ENCODE peak calls at places on chromosomes 3 and 15, in five cellular contexts. One of them, this sample, is unnamed.

GRCh38 chr3:97439373-97439772 is 325.2 kb upstream of the ARL6 start:
- DNase-seq in right atrium auricular region: no peak
- DNase-seq in HepG2: no peak
- DNase-seq in nephron progenitor cell: no peak
- DNase-seq in fibroblast of mammary gland: no peak
- DNase-seq in this sample: no peak

GRCh38 chr3:140378571-140379340 is 299.1 kb upstream of the TRIM42 start:
- DNase-seq in right atrium auricular region: no peak
- DNase-seq in HepG2: no peak
- DNase-seq in fibroblast of mammary gland: peak; percentile 48
- DNase-seq in nephron progenitor cell: no peak
- DNase-seq in this sample: no peak

GRCh38 chr3:183507551-183507950 is 48.0 kb downstream of the KLHL6 start:
- DNase-seq in right atrium auricular region: no peak
- DNase-seq in fibroblast of mammary gland: no peak
- DNase-seq in HepG2: no peak
- DNase-seq in nephron progenitor cell: no peak
- DNase-seq in this sample: no peak

GRCh38 chr3:6168242-6168641 is 692.7 kb upstream of the GRM7 start:
- DNase-seq in HepG2: no peak
- DNase-seq in nephron progenitor cell: no peak
- DNase-seq in fibroblast of mammary gland: no peak
- DNase-seq in right atrium auricular region: no peak
- DNase-seq in this sample: no peak

GRCh38 chr3:150798122-150798618 is 35.2 kb upstream of the SIAH2 start:
- DNase-seq in HepG2: peak; percentile 49
- DNase-seq in right atrium auricular region: no peak
- DNase-seq in fibroblast of mammary gland: no peak
- DNase-seq in nephron progenitor cell: peak; percentile 40
- DNase-seq in this sample: no peak

GRCh38 chr3:28348286-28348636 is 260 bp upstream of the ZCWPW2 start:
- DNase-seq in fibroblast of mammary gland: peak; percentile 95
- DNase-seq in right atrium auricular region: peak; percentile 95
- DNase-seq in HepG2: no peak
- DNase-seq in nephron progenitor cell: no peak
- DNase-seq in this sample: no peak

GRCh38 chr3:146166450-146167222 is 5.7 kb upstream of the PLOD2 start:
- DNase-seq in fibroblast of mammary gland: peak; percentile 97
- DNase-seq in HepG2: peak; percentile 58
- DNase-seq in right atrium auricular region: no peak
- DNase-seq in nephron progenitor cell: no peak
- DNase-seq in this sample: no peak

GRCh38 chr3:186360779-186361178 is 1.3 kb downstream of the DGKG start:
- DNase-seq in right atrium auricular region: peak; percentile 52
- DNase-seq in HepG2: no peak
- DNase-seq in nephron progenitor cell: peak; percentile 68
- DNase-seq in fibroblast of mammary gland: no peak
- DNase-seq in this sample: no peak

GRCh38 chr3:129577925-129578742 is 28.3 kb downstream of the PLXND1 start:
- DNase-seq in right atrium auricular region: no peak
- DNase-seq in fibroblast of mammary gland: no peak
- DNase-seq in HepG2: no peak
- DNase-seq in nephron progenitor cell: no peak
- DNase-seq in this sample: no peak

GRCh38 chr15:45117327-45118130 is 3.4 kb downstream of the DUOXA2 start:
- DNase-seq in fibroblast of mammary gland: no peak
- DNase-seq in nephron progenitor cell: no peak
- DNase-seq in HepG2: no peak
- DNase-seq in right atrium auricular region: no peak
- DNase-seq in this sample: peak; percentile 86

GRCh38 chr15:45118996-45119395 is 4.9 kb downstream of the DUOXA2 start:
- DNase-seq in right atrium auricular region: no peak
- DNase-seq in nephron progenitor cell: no peak
- DNase-seq in HepG2: no peak
- DNase-seq in fibroblast of mammary gland: no peak
- DNase-seq in this sample: no peak

GRCh38 chr15:45116482-45117326 is 2.6 kb downstream of the DUOXA2 start:
- DNase-seq in HepG2: no peak
- DNase-seq in fibroblast of mammary gland: no peak
- DNase-seq in right atrium auricular region: no peak
- DNase-seq in nephron progenitor cell: no peak
- DNase-seq in this sample: peak; percentile 87

GRCh38 chr15:45116006-45116481 is 1.9 kb downstream of the DUOXA2 start:
- DNase-seq in nephron progenitor cell: no peak
- DNase-seq in right atrium auricular region: no peak
- DNase-seq in fibroblast of mammary gland: no peak
- DNase-seq in HepG2: no peak
- DNase-seq in this sample: no peak

DNA sequence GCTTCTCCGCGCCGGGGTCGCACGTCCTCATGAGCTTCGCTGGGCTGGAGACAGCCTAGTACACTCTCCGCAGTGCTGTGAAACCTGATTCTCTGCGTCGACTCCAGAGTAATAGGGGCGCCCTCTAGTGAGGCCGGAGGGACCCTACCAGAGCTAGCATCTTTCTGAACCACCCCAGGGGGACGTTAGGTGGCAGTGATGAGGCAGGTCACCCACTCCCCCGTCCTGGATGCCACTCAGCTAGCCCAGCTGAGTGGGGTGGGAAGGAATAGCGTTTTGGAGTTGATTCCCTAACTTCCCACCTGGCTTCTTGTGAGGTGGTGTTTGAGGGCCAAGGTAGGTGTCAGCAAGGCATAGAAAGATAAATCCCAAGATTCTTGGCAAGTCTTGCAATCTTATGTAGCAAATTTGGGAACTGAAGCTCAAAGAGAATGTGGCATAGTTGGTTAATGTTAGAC is 4.0 kb downstream of the DUOXA2 start:
- DNase-seq in HepG2: peak; percentile 85
- DNase-seq in right atrium auricular region: peak; percentile 87
- DNase-seq in nephron progenitor cell: peak; percentile 91
- DNase-seq in fibroblast of mammary gland: peak; percentile 86
- DNase-seq in this sample: peak; percentile 92
- TF ChIP-seq CTCF in HepG2: peak; percentile 99
- TF ChIP-seq CTCF in right atrium auricular region: peak; percentile 97
- TF ChIP-seq CTCF in nephron progenitor cell: peak; percentile 99
- TF ChIP-seq CTCF in fibroblast of mammary gland: peak; percentile 100
- TF ChIP-seq CTCF in this sample: peak; percentile 100

GRCh38 chr3:180332608-180333007 is 269.4 kb upstream of the TTC14 start:
- DNase-seq in right atrium auricular region: no peak
- DNase-seq in HepG2: no peak
- DNase-seq in fibroblast of mammary gland: no peak
- DNase-seq in nephron progenitor cell: no peak
- DNase-seq in this sample: no peak

GRCh38 chr3:180330440-180330839 is 271.5 kb upstream of the TTC14 start:
- DNase-seq in fibroblast of mammary gland: no peak
- DNase-seq in nephron progenitor cell: no peak
- DNase-seq in right atrium auricular region: no peak
- DNase-seq in HepG2: no peak
- DNase-seq in this sample: no peak

GRCh38 chr3:180340395-180340794 is 261.6 kb upstream of the TTC14 start:
- DNase-seq in right atrium auricular region: no peak
- DNase-seq in nephron progenitor cell: no peak
- DNase-seq in fibroblast of mammary gland: no peak
- DNase-seq in HepG2: no peak
- DNase-seq in this sample: no peak

GRCh38 chr3:180329847-180330246 is 272.1 kb upstream of the TTC14 start:
- DNase-seq in right atrium auricular region: no peak
- DNase-seq in nephron progenitor cell: no peak
- DNase-seq in HepG2: no peak
- DNase-seq in fibroblast of mammary gland: no peak
- DNase-seq in this sample: no peak

DNA sequence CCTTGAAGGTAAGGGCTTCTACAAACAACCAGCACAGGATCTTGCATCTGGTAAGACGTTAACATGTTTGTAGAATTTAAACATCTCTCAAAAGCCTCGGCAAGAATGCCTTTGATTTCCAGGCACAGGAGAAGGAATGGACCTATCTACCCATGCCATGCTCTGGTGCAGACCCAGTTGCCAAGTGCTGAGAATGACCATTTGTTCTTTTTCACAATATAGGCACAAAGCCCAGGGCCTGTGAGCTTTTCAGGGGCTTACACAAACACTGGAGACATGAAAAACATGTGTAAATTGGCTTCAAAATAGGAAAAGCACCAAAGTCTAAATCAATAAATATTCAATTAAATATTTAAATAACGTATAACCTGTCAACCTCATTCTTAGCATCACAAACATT is 266.9 kb upstream of the TTC14 start:
- DNase-seq in nephron progenitor cell: no peak
- DNase-seq in right atrium auricular region: no peak
- DNase-seq in fibroblast of mammary gland: no peak
- DNase-seq in HepG2: no peak
- DNase-seq in this sample: no peak
- TF ChIP-seq CTCF in nephron progenitor cell: no peak
- TF ChIP-seq CTCF in right atrium auricular region: no peak
- TF ChIP-seq CTCF in fibroblast of mammary gland: no peak
- TF ChIP-seq CTCF in HepG2: no peak
- TF ChIP-seq CTCF in this sample: no peak

GRCh38 chr3:102449930-102450329 is 15.1 kb downstream of the ZPLD1 start:
- DNase-seq in right atrium auricular region: no peak
- DNase-seq in HepG2: no peak
- DNase-seq in nephron progenitor cell: no peak
- DNase-seq in fibroblast of mammary gland: no peak
- DNase-seq in this sample: no peak
- TF ChIP-seq CTCF in right atrium auricular region: no peak
- TF ChIP-seq CTCF in HepG2: no peak
- TF ChIP-seq CTCF in nephron progenitor cell: no peak
- TF ChIP-seq CTCF in fibroblast of mammary gland: no peak
- TF ChIP-seq CTCF in this sample: no peak

GRCh38 chr3:122258757-122259371 is 66.2 kb upstream of the CSTA start:
- DNase-seq in right atrium auricular region: peak; percentile 74
- DNase-seq in HepG2: peak; percentile 48
- DNase-seq in nephron progenitor cell: peak; percentile 70
- DNase-seq in fibroblast of mammary gland: peak; percentile 60
- DNase-seq in this sample: no peak
- TF ChIP-seq CTCF in right atrium auricular region: peak; percentile 72
- TF ChIP-seq CTCF in HepG2: peak; percentile 86
- TF ChIP-seq CTCF in nephron progenitor cell: peak; percentile 59
- TF ChIP-seq CTCF in fibroblast of mammary gland: peak; percentile 65
- TF ChIP-seq CTCF in this sample: peak; percentile 78

DNA sequence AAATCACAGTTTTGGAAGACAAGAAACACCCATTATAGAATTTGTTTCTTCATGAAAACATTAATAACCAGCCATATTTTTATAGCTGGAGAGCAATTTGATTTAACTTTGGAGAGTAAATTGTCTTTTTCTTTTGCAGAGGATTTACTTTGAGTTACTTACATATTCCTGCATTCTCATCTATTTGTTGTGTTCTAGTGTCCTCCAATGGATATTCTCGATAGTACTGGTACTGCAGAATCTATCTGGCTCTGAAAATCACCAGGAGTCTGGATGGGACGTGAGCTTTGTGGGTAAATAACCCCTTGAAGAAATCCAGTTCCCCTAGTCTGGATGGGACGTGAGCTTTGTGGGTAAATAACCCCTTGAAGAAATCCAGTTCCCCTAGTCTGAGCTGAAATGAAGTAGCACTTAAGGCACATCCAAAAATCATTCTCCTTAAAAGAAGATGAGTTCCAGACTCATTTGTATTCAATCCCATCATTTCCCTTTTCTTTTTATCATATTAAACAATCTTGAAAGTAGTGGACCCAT is 294.1 kb upstream of the UBE2E2 start:
- DNase-seq in fibroblast of mammary gland: no peak
- DNase-seq in nephron progenitor cell: no peak
- DNase-seq in right atrium auricular region: no peak
- DNase-seq in HepG2: no peak
- DNase-seq in this sample: no peak
- TF ChIP-seq CTCF in fibroblast of mammary gland: no peak
- TF ChIP-seq CTCF in nephron progenitor cell: no peak
- TF ChIP-seq CTCF in right atrium auricular region: no peak
- TF ChIP-seq CTCF in HepG2: no peak
- TF ChIP-seq CTCF in this sample: peak; percentile 52

GRCh38 chr3:114299925-114300624 is 6.2 kb downstream of the TIGIT start:
- DNase-seq in fibroblast of mammary gland: no peak
- DNase-seq in right atrium auricular region: no peak
- DNase-seq in HepG2: no peak
- DNase-seq in nephron progenitor cell: no peak
- DNase-seq in this sample: no peak

GRCh38 chr3:114293846-114294245 is at the start of gene TIGIT:
- DNase-seq in HepG2: no peak
- DNase-seq in right atrium auricular region: no peak
- DNase-seq in fibroblast of mammary gland: no peak
- DNase-seq in nephron progenitor cell: no peak
- DNase-seq in this sample: no peak

GRCh38 chr3:114299421-114299820 is 5.6 kb downstream of the TIGIT start:
- DNase-seq in HepG2: peak; percentile 40
- DNase-seq in right atrium auricular region: no peak
- DNase-seq in nephron progenitor cell: peak; percentile 11
- DNase-seq in fibroblast of mammary gland: peak; percentile 12
- DNase-seq in this sample: no peak

GRCh38 chr3:114290911-114291901 is 2.6 kb upstream of the TIGIT start:
- DNase-seq in right atrium auricular region: no peak
- DNase-seq in nephron progenitor cell: peak; percentile 86
- DNase-seq in fibroblast of mammary gland: peak; percentile 41
- DNase-seq in HepG2: peak; percentile 54
- DNase-seq in this sample: no peak

GRCh38 chr3:114294940-114295480 is 1.2 kb downstream of the TIGIT start:
- DNase-seq in right atrium auricular region: no peak
- DNase-seq in HepG2: no peak
- DNase-seq in fibroblast of mammary gland: no peak
- DNase-seq in nephron progenitor cell: no peak
- DNase-seq in this sample: no peak
- TF ChIP-seq CTCF in right atrium auricular region: no peak
- TF ChIP-seq CTCF in HepG2: no peak
- TF ChIP-seq CTCF in fibroblast of mammary gland: no peak
- TF ChIP-seq CTCF in nephron progenitor cell: no peak
- TF ChIP-seq CTCF in this sample: no peak

GRCh38 chr3:181103605-181104004 is 114.1 kb upstream of the DNAJC19 start:
- DNase-seq in nephron progenitor cell: peak; percentile 12
- DNase-seq in HepG2: peak; percentile 13
- DNase-seq in right atrium auricular region: no peak
- DNase-seq in fibroblast of mammary gland: peak; percentile 18
- DNase-seq in this sample: no peak
- TF ChIP-seq CTCF in nephron progenitor cell: peak; percentile 43
- TF ChIP-seq CTCF in HepG2: peak; percentile 36
- TF ChIP-seq CTCF in right atrium auricular region: no peak
- TF ChIP-seq CTCF in fibroblast of mammary gland: peak; percentile 35
- TF ChIP-seq CTCF in this sample: peak; percentile 43

This sample was measured in chondrocyte.